ENCODE peak calls at places on chromosomes 11 and 22, in five cellular contexts. One of them, this sample, is unnamed.

GRCh38 chr11:66768088-66768521 is 39.1 kb upstream of the SPTBN2 start:
- DNase-seq in OCI-LY7: no peak
- DNase-seq in hepatocyte: peak; percentile 12
- DNase-seq in GM23338: no peak
- DNase-seq in MM.1S: no peak
- DNase-seq in this sample: peak; percentile 19

GRCh38 chr22:20089226-20089976 is 9.4 kb downstream of the DGCR8 start:
- DNase-seq in OCI-LY7: no peak
- DNase-seq in hepatocyte: no peak
- DNase-seq in GM23338: no peak
- DNase-seq in MM.1S: no peak
- DNase-seq in this sample: no peak

GRCh38 chr22:18078329-18079041 is 695 bp downstream of the PEX26 start:
- DNase-seq in OCI-LY7: peak; percentile 69
- DNase-seq in hepatocyte: peak; percentile 68
- DNase-seq in GM23338: peak; percentile 70
- DNase-seq in MM.1S: peak; percentile 70
- DNase-seq in this sample: peak; percentile 69

GRCh38 chr11:74570266-74571061 is 21.9 kb upstream of the POLD3 start:
- DNase-seq in OCI-LY7: peak; percentile 59
- DNase-seq in hepatocyte: peak; percentile 72
- DNase-seq in GM23338: peak; percentile 75
- DNase-seq in MM.1S: peak; percentile 41
- DNase-seq in this sample: peak; percentile 73

GRCh38 chr11:2518983-2519340 is 74.2 kb downstream of the KCNQ1 start:
- DNase-seq in OCI-LY7: no peak
- DNase-seq in hepatocyte: no peak
- DNase-seq in GM23338: no peak
- DNase-seq in MM.1S: no peak
- DNase-seq in this sample: no peak

GRCh38 chr11:128688896-128689546 is 4.9 kb upstream of the FLI1 start:
- DNase-seq in OCI-LY7: no peak
- DNase-seq in hepatocyte: no peak
- DNase-seq in GM23338: peak; percentile 37
- DNase-seq in MM.1S: no peak
- DNase-seq in this sample: no peak

GRCh38 chr11:114131366-114131963 is 72.0 kb downstream of the ZBTB16 start:
- DNase-seq in OCI-LY7: no peak
- DNase-seq in hepatocyte: no peak
- DNase-seq in GM23338: no peak
- DNase-seq in MM.1S: peak; percentile 51
- DNase-seq in this sample: no peak

GRCh38 chr22:40332319-40332781 is 13.9 kb upstream of the ADSL start:
- DNase-seq in OCI-LY7: no peak
- DNase-seq in hepatocyte: peak; percentile 12
- DNase-seq in GM23338: no peak
- DNase-seq in MM.1S: no peak
- DNase-seq in this sample: no peak

GRCh38 chr11:79543101-79543500 is 102.3 kb upstream of the TENM4 start:
- DNase-seq in OCI-LY7: no peak
- DNase-seq in hepatocyte: no peak
- DNase-seq in GM23338: no peak
- DNase-seq in MM.1S: no peak
- DNase-seq in this sample: no peak

GRCh38 chr11:5476184-5476819 is 12.2 kb upstream of the OR52D1 start:
- DNase-seq in OCI-LY7: peak; percentile 60
- DNase-seq in hepatocyte: peak; percentile 77
- DNase-seq in GM23338: peak; percentile 81
- DNase-seq in MM.1S: peak; percentile 40
- DNase-seq in this sample: peak; percentile 74

GRCh38 chr11:47846998-47847397 is 1.2 kb downstream of the NUP160 start:
- DNase-seq in OCI-LY7: no peak
- DNase-seq in hepatocyte: no peak
- DNase-seq in GM23338: no peak
- DNase-seq in MM.1S: no peak
- DNase-seq in this sample: no peak

GRCh38 chr22:20604776-20605221 is 97.4 kb downstream of the MED15 start:
- DNase-seq in OCI-LY7: no peak
- DNase-seq in hepatocyte: no peak
- DNase-seq in GM23338: peak; percentile 10
- DNase-seq in MM.1S: no peak
- DNase-seq in this sample: no peak

GRCh38 chr11:35367491-35367890 is 51.9 kb downstream of the SLC1A2 start:
- DNase-seq in OCI-LY7: no peak
- DNase-seq in hepatocyte: peak; percentile 39
- DNase-seq in GM23338: no peak
- DNase-seq in MM.1S: no peak
- DNase-seq in this sample: peak; percentile 88

GRCh38 chr11:67372232-67372992 is 986 bp downstream of the CLCF1 start:
- DNase-seq in OCI-LY7: no peak
- DNase-seq in hepatocyte: peak; percentile 63
- DNase-seq in GM23338: peak; percentile 52
- DNase-seq in MM.1S: no peak
- DNase-seq in this sample: peak; percentile 48

GRCh38 chr11:44110231-44110679 is 14.8 kb downstream of the EXT2 start:
- DNase-seq in OCI-LY7: peak; percentile 65
- DNase-seq in hepatocyte: peak; percentile 62
- DNase-seq in GM23338: peak; percentile 62
- DNase-seq in MM.1S: peak; percentile 44
- DNase-seq in this sample: peak; percentile 51

GRCh38 chr11:69295995-69296889 is 2.3 kb downstream of the MYEOV start:
- DNase-seq in OCI-LY7: peak; percentile 60
- DNase-seq in hepatocyte: peak; percentile 63
- DNase-seq in GM23338: no peak
- DNase-seq in MM.1S: peak; percentile 11
- DNase-seq in this sample: peak; percentile 92

GRCh38 chr11:28476053-28476452 is 367.9 kb downstream of the METTL15 start:
- DNase-seq in OCI-LY7: no peak
- DNase-seq in hepatocyte: no peak
- DNase-seq in GM23338: peak; percentile 12
- DNase-seq in MM.1S: no peak
- DNase-seq in this sample: no peak

GRCh38 chr11:95545116-95545875 is 244.3 kb downstream of the FAM76B start:
- DNase-seq in OCI-LY7: peak; percentile 16
- DNase-seq in hepatocyte: no peak
- DNase-seq in GM23338: peak; percentile 55
- DNase-seq in MM.1S: no peak
- DNase-seq in this sample: peak; percentile 13

GRCh38 chr11:70756341-70756740 is 358.0 kb downstream of the CTTN start:
- DNase-seq in OCI-LY7: no peak
- DNase-seq in hepatocyte: no peak
- DNase-seq in GM23338: no peak
- DNase-seq in MM.1S: no peak
- DNase-seq in this sample: no peak

GRCh38 chr11:85752890-85753581 is 57.9 kb downstream of the SYTL2 start:
- DNase-seq in OCI-LY7: no peak
- DNase-seq in hepatocyte: no peak
- DNase-seq in GM23338: no peak
- DNase-seq in MM.1S: no peak
- DNase-seq in this sample: no peak

GRCh38 chr11:47099213-47099917 is 77.3 kb downstream of the ARFGAP2 start:
- DNase-seq in OCI-LY7: no peak
- DNase-seq in hepatocyte: no peak
- DNase-seq in GM23338: no peak
- DNase-seq in MM.1S: no peak
- DNase-seq in this sample: no peak

GRCh38 chr11:117072517-117073218 is 25.6 kb downstream of the SIK3 start:
- DNase-seq in OCI-LY7: no peak
- DNase-seq in hepatocyte: peak; percentile 63
- DNase-seq in GM23338: no peak
- DNase-seq in MM.1S: no peak
- DNase-seq in this sample: peak; percentile 91

GRCh38 chr22:28999510-29000224 is 62.0 kb downstream of the C22orf31 start:
- DNase-seq in OCI-LY7: no peak
- DNase-seq in hepatocyte: no peak
- DNase-seq in GM23338: no peak
- DNase-seq in MM.1S: no peak
- DNase-seq in this sample: peak; percentile 11

GRCh38 chr11:123719452-123719851 is 22.0 kb downstream of the ZNF202 start:
- DNase-seq in OCI-LY7: no peak
- DNase-seq in hepatocyte: no peak
- DNase-seq in GM23338: no peak
- DNase-seq in MM.1S: no peak
- DNase-seq in this sample: peak; percentile 82

GRCh38 chr11:97684486-97685439 is 1295.0 kb downstream of the JRKL start:
- DNase-seq in OCI-LY7: no peak
- DNase-seq in hepatocyte: no peak
- DNase-seq in GM23338: no peak
- DNase-seq in MM.1S: no peak
- DNase-seq in this sample: no peak

GRCh38 chr11:68843703-68844312 is 2.1 kb upstream of the CPT1A start:
- DNase-seq in OCI-LY7: peak; percentile 70
- DNase-seq in hepatocyte: peak; percentile 84
- DNase-seq in GM23338: peak; percentile 92
- DNase-seq in MM.1S: peak; percentile 92
- DNase-seq in this sample: no peak

DNA sequence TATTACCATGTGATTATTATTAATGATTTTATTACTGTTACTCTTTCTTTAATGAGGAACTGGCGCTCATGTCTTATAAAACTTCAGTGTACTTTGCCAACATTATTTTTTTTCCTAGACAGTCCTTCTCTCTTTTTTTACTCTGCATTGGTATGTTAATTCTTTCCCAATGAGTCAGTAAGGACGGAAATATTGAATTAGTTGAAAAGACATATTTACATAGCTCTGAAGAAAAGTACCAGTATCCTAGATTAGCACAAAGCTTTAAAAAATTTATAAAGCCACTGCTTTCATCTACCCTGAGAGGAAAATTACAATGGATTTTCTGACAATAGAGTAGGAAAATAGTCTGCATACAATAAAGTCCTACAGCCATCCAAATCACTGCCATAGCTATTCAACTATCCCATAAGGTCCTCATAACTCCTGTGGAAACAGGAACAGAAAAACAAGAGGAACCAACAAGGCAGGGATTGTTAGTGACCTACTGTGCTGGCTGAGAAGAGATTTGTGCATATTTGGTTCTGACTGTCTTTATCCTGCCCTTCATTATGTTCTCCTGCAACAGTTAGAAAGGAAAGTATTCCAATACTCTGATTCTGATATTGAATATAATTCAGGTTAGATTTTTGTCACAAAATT is 314.4 kb downstream of the AASDHPPT start:
- DNase-seq in OCI-LY7: no peak
- DNase-seq in hepatocyte: no peak
- DNase-seq in GM23338: no peak
- DNase-seq in MM.1S: no peak
- DNase-seq in this sample: peak; percentile 68
- TF ChIP-seq EZH2phosphoT487 in OCI-LY7: no peak
- TF ChIP-seq EZH2phosphoT487 in hepatocyte: no peak
- TF ChIP-seq EZH2phosphoT487 in GM23338: no peak
- TF ChIP-seq EZH2phosphoT487 in MM.1S: no peak
- TF ChIP-seq EZH2phosphoT487 in this sample: no peak

GRCh38 chr22:23305922-23306374 is 125.6 kb downstream of the BCR start:
- DNase-seq in OCI-LY7: no peak
- DNase-seq in hepatocyte: peak; percentile 69
- DNase-seq in GM23338: no peak
- DNase-seq in MM.1S: no peak
- DNase-seq in this sample: peak; percentile 69
- TF ChIP-seq EZH2phosphoT487 in OCI-LY7: no peak
- TF ChIP-seq EZH2phosphoT487 in hepatocyte: no peak
- TF ChIP-seq EZH2phosphoT487 in GM23338: no peak
- TF ChIP-seq EZH2phosphoT487 in MM.1S: no peak
- TF ChIP-seq EZH2phosphoT487 in this sample: no peak

DNA sequence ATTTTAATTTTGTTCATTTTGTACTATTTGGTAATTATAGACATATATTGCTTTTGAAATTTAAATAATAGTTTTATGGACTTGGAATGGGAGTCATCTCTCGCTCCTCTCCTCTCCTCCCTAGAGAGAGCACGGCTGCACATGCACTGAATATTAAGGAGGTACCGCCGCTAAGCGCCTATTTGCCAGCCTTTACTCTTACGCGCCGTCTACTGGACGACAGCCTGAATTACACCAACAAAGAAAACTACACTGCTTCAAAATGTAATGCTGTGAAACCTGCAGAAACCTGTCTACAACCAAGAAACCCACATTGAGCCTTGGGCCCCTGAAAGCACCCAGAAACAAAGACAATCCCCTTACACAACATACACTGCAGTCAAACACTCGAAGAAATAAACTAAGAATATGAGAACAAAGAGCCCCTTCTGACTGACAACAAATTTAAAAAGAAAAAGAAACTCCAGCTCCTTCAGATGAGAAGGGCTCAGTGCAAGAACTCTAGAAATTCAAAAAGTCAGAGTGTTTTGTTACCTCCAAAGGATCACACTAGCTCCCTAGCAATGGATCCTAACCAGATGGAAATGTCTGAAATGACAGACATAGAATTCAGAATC is 737.2 kb downstream of the LRRC4C start:
- DNase-seq in OCI-LY7: no peak
- DNase-seq in hepatocyte: peak; percentile 49
- DNase-seq in GM23338: peak; percentile 78
- DNase-seq in MM.1S: peak; percentile 29
- DNase-seq in this sample: no peak
- TF ChIP-seq EZH2phosphoT487 in OCI-LY7: no peak
- TF ChIP-seq EZH2phosphoT487 in hepatocyte: no peak
- TF ChIP-seq EZH2phosphoT487 in GM23338: no peak
- TF ChIP-seq EZH2phosphoT487 in MM.1S: no peak
- TF ChIP-seq EZH2phosphoT487 in this sample: no peak

GRCh38 chr11:77142091-77142975 is 14.3 kb downstream of the MYO7A start:
- DNase-seq in OCI-LY7: no peak
- DNase-seq in hepatocyte: no peak
- DNase-seq in GM23338: no peak
- DNase-seq in MM.1S: no peak
- DNase-seq in this sample: no peak
- TF ChIP-seq EZH2phosphoT487 in OCI-LY7: no peak
- TF ChIP-seq EZH2phosphoT487 in hepatocyte: no peak
- TF ChIP-seq EZH2phosphoT487 in GM23338: no peak
- TF ChIP-seq EZH2phosphoT487 in MM.1S: no peak
- TF ChIP-seq EZH2phosphoT487 in this sample: no peak

GRCh38 chr11:119743041-119743440 is 14.0 kb upstream of the NECTIN1 start:
- DNase-seq in OCI-LY7: no peak
- DNase-seq in hepatocyte: no peak
- DNase-seq in GM23338: no peak
- DNase-seq in MM.1S: no peak
- DNase-seq in this sample: no peak
- TF ChIP-seq EZH2phosphoT487 in OCI-LY7: no peak
- TF ChIP-seq EZH2phosphoT487 in hepatocyte: no peak
- TF ChIP-seq EZH2phosphoT487 in GM23338: no peak
- TF ChIP-seq EZH2phosphoT487 in MM.1S: no peak
- TF ChIP-seq EZH2phosphoT487 in this sample: no peak